ENCODE peak calls at places on chromosomes 16 and 17, in seven cellular contexts. One of them, this sample, is unnamed. For H3K4me1, the result is how much of the 10 kb centered on the place peaks cover.

GRCh38 chr17:75703591-75703990 is 17.7 kb upstream of the ITGB4 start:
- DNase-seq in Peyer's patch: no peak
- DNase-seq in A549: no peak
- DNase-seq in stomach: no peak
- DNase-seq in gastrocnemius medialis: no peak
- DNase-seq in IMR-90: no peak
- DNase-seq in body of pancreas: no peak
- DNase-seq in this sample: no peak

GRCh38 chr17:14859521-14859920 is 405.6 kb downstream of the PMP22 start:
- DNase-seq in Peyer's patch: no peak
- DNase-seq in A549: no peak
- DNase-seq in stomach: no peak
- DNase-seq in gastrocnemius medialis: no peak
- DNase-seq in IMR-90: peak
- DNase-seq in body of pancreas: no peak
- DNase-seq in this sample: no peak

GRCh38 chr17:80866050-80866793 is 125.4 kb upstream of the CHMP6 start:
- DNase-seq in Peyer's patch: peak
- DNase-seq in A549: peak
- DNase-seq in stomach: peak
- DNase-seq in gastrocnemius medialis: no peak
- DNase-seq in IMR-90: peak
- DNase-seq in body of pancreas: peak
- DNase-seq in this sample: no peak

GRCh38 chr16:74455619-74456289 is 34.5 kb upstream of the CLEC18B start:
- DNase-seq in Peyer's patch: no peak
- DNase-seq in A549: no peak
- DNase-seq in stomach: no peak
- DNase-seq in gastrocnemius medialis: no peak
- DNase-seq in IMR-90: peak
- DNase-seq in body of pancreas: no peak
- DNase-seq in this sample: no peak

GRCh38 chr17:1267471-1267947 is 2.7 kb upstream of the BHLHA9 start:
- DNase-seq in Peyer's patch: no peak
- DNase-seq in A549: peak
- DNase-seq in stomach: peak
- DNase-seq in gastrocnemius medialis: peak
- DNase-seq in IMR-90: no peak
- DNase-seq in body of pancreas: peak
- DNase-seq in this sample: peak

GRCh38 chr17:56203430-56203829 is 50.2 kb downstream of the ANKFN1 start:
- DNase-seq in Peyer's patch: no peak
- DNase-seq in A549: peak
- DNase-seq in stomach: no peak
- DNase-seq in gastrocnemius medialis: no peak
- DNase-seq in IMR-90: no peak
- DNase-seq in body of pancreas: no peak
- DNase-seq in this sample: no peak

GRCh38 chr17:34589120-34589965 is 10.0 kb downstream of the TMEM132E start:
- DNase-seq in Peyer's patch: no peak
- DNase-seq in A549: no peak
- DNase-seq in stomach: no peak
- DNase-seq in gastrocnemius medialis: no peak
- DNase-seq in IMR-90: no peak
- DNase-seq in body of pancreas: no peak
- DNase-seq in this sample: no peak

GRCh38 chr16:57757326-57757786 is 21.8 kb downstream of the KATNB1 start:
- DNase-seq in Peyer's patch: peak
- DNase-seq in A549: peak
- DNase-seq in stomach: peak
- DNase-seq in gastrocnemius medialis: peak
- DNase-seq in IMR-90: peak
- DNase-seq in body of pancreas: peak
- DNase-seq in this sample: peak

GRCh38 chr17:6712854-6713129 is 377 bp downstream of the SLC13A5 start:
- DNase-seq in Peyer's patch: no peak
- DNase-seq in A549: no peak
- DNase-seq in stomach: no peak
- DNase-seq in gastrocnemius medialis: no peak
- DNase-seq in IMR-90: no peak
- DNase-seq in body of pancreas: no peak
- DNase-seq in this sample: no peak

GRCh38 chr16:4771646-4772045 is 4.7 kb upstream of the ZNF500 start:
- DNase-seq in Peyer's patch: no peak
- DNase-seq in A549: no peak
- DNase-seq in stomach: no peak
- DNase-seq in gastrocnemius medialis: no peak
- DNase-seq in IMR-90: no peak
- DNase-seq in body of pancreas: no peak
- DNase-seq in this sample: no peak

GRCh38 chr17:66351053-66351452 is 48.6 kb downstream of the PRKCA start:
- DNase-seq in Peyer's patch: no peak
- DNase-seq in A549: no peak
- DNase-seq in stomach: peak
- DNase-seq in gastrocnemius medialis: peak
- DNase-seq in IMR-90: no peak
- DNase-seq in body of pancreas: peak
- DNase-seq in this sample: no peak

GRCh38 chr17:76527430-76528111 is 9.9 kb downstream of the CYGB start:
- DNase-seq in Peyer's patch: peak
- DNase-seq in A549: no peak
- DNase-seq in stomach: peak
- DNase-seq in gastrocnemius medialis: no peak
- DNase-seq in IMR-90: peak
- DNase-seq in body of pancreas: peak
- DNase-seq in this sample: no peak

GRCh38 chr16:10983175-10983558 is 38.8 kb downstream of the CLEC16A start:
- DNase-seq in Peyer's patch: peak
- DNase-seq in A549: no peak
- DNase-seq in stomach: peak
- DNase-seq in gastrocnemius medialis: no peak
- DNase-seq in IMR-90: no peak
- DNase-seq in body of pancreas: no peak
- DNase-seq in this sample: no peak

GRCh38 chr17:33266116-33266515 is 27.0 kb downstream of the ASIC2 start:
- DNase-seq in Peyer's patch: no peak
- DNase-seq in A549: no peak
- DNase-seq in stomach: no peak
- DNase-seq in gastrocnemius medialis: no peak
- DNase-seq in IMR-90: peak
- DNase-seq in body of pancreas: no peak
- DNase-seq in this sample: no peak

GRCh38 chr16:79265701-79266100 is 334.8 kb downstream of the MAF start:
- DNase-seq in Peyer's patch: no peak
- DNase-seq in A549: no peak
- DNase-seq in stomach: no peak
- DNase-seq in gastrocnemius medialis: no peak
- DNase-seq in IMR-90: no peak
- DNase-seq in body of pancreas: no peak
- DNase-seq in this sample: no peak

GRCh38 chr16:79257958-79258490 is 342.5 kb downstream of the MAF start:
- DNase-seq in Peyer's patch: no peak
- DNase-seq in A549: no peak
- DNase-seq in stomach: no peak
- DNase-seq in gastrocnemius medialis: no peak
- DNase-seq in IMR-90: no peak
- DNase-seq in body of pancreas: no peak
- DNase-seq in this sample: no peak

GRCh38 chr16:79261461-79261860 is 339.1 kb downstream of the MAF start:
- DNase-seq in Peyer's patch: no peak
- DNase-seq in A549: peak
- DNase-seq in stomach: peak
- DNase-seq in gastrocnemius medialis: no peak
- DNase-seq in IMR-90: no peak
- DNase-seq in body of pancreas: peak
- DNase-seq in this sample: no peak

GRCh38 chr16:79264237-79265104 is 336.1 kb downstream of the MAF start:
- DNase-seq in Peyer's patch: no peak
- DNase-seq in A549: no peak
- DNase-seq in stomach: no peak
- DNase-seq in gastrocnemius medialis: no peak
- DNase-seq in IMR-90: no peak
- DNase-seq in body of pancreas: peak
- DNase-seq in this sample: no peak

DNA sequence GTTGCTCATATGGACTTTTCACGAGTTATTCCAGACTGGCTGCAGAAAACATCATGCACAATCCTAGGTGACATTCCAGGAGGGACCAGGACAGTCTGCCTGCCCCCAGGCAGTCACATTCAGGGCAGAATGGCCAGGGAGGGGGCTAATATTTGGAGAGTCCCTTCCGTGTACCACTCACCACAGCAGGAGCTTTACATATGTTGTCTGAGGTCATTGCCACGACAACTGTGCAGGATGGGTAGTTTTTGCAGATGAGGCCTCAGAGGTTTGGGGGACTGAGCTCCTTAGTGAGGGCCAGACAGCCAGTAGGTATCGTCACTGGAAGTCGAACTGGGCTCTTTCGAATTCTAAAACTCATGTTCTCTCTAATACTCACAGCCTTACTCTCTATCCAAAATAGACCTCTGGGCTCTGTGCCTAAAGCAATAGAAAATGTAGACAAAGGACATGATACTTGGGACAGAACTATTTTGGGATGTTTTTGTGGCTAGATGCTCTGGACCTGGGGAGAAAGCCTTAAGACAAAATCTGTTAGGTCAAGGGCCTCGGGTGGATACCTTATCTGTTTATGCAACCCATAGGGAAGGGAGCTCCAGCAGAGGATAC is 338.5 kb downstream of the MAF start:
- DNase-seq in Peyer's patch: no peak
- DNase-seq in A549: no peak
- DNase-seq in stomach: no peak
- DNase-seq in gastrocnemius medialis: no peak
- DNase-seq in IMR-90: no peak
- DNase-seq in body of pancreas: no peak
- DNase-seq in this sample: no peak
- TF ChIP-seq CTCF in Peyer's patch: no peak
- TF ChIP-seq CTCF in A549: no peak
- TF ChIP-seq CTCF in stomach: no peak
- TF ChIP-seq CTCF in gastrocnemius medialis: no peak
- TF ChIP-seq CTCF in IMR-90: no peak
- TF ChIP-seq CTCF in body of pancreas: no peak
- TF ChIP-seq CTCF in this sample: no peak

GRCh38 chr16:67779256-67780014 is 26.9 kb downstream of the RANBP10 start:
- DNase-seq in Peyer's patch: no peak
- DNase-seq in A549: no peak
- DNase-seq in stomach: no peak
- DNase-seq in gastrocnemius medialis: no peak
- DNase-seq in IMR-90: no peak
- DNase-seq in body of pancreas: no peak
- DNase-seq in this sample: no peak
- H3K4me1 ChIP-seq in Peyer's patch: under half
- H3K4me1 ChIP-seq in A549: under half
- H3K4me1 ChIP-seq in stomach: under half
- H3K4me1 ChIP-seq in gastrocnemius medialis: under half
- H3K4me1 ChIP-seq in IMR-90: under half
- H3K4me1 ChIP-seq in body of pancreas: under half
- H3K4me1 ChIP-seq in this sample: under half

GRCh38 chr16:1998360-1998835 is 8.6 kb downstream of the SYNGR3 start:
- DNase-seq in Peyer's patch: no peak
- DNase-seq in A549: no peak
- DNase-seq in stomach: no peak
- DNase-seq in gastrocnemius medialis: no peak
- DNase-seq in IMR-90: no peak
- DNase-seq in body of pancreas: no peak
- DNase-seq in this sample: no peak

GRCh38 chr16:2001035-2001434 is 8.6 kb downstream of the ZNF598 start:
- DNase-seq in Peyer's patch: no peak
- DNase-seq in A549: no peak
- DNase-seq in stomach: no peak
- DNase-seq in gastrocnemius medialis: no peak
- DNase-seq in IMR-90: no peak
- DNase-seq in body of pancreas: no peak
- DNase-seq in this sample: no peak

GRCh38 chr16:1999866-2000514 is 9.6 kb downstream of the ZNF598 start:
- DNase-seq in Peyer's patch: no peak
- DNase-seq in A549: no peak
- DNase-seq in stomach: no peak
- DNase-seq in gastrocnemius medialis: no peak
- DNase-seq in IMR-90: no peak
- DNase-seq in body of pancreas: no peak
- DNase-seq in this sample: no peak

GRCh38 chr16:1997591-1998359 is 8.0 kb downstream of the SYNGR3 start:
- DNase-seq in Peyer's patch: no peak
- DNase-seq in A549: no peak
- DNase-seq in stomach: no peak
- DNase-seq in gastrocnemius medialis: no peak
- DNase-seq in IMR-90: peak
- DNase-seq in body of pancreas: no peak
- DNase-seq in this sample: no peak

GRCh38 chr16:1998852-1999801 is 9.4 kb downstream of the SYNGR3 start:
- DNase-seq in Peyer's patch: no peak
- DNase-seq in A549: no peak
- DNase-seq in stomach: no peak
- DNase-seq in gastrocnemius medialis: no peak
- DNase-seq in IMR-90: no peak
- DNase-seq in body of pancreas: no peak
- DNase-seq in this sample: no peak
- TF ChIP-seq POLR2A in Peyer's patch: no peak
- TF ChIP-seq POLR2A in A549: no peak
- TF ChIP-seq POLR2A in stomach: no peak
- TF ChIP-seq POLR2A in gastrocnemius medialis: no peak
- TF ChIP-seq POLR2A in IMR-90: no peak
- TF ChIP-seq POLR2A in body of pancreas: no peak
- TF ChIP-seq POLR2A in this sample: no peak

GRCh38 chr16:66471696-66472393 is 44.8 kb downstream of the BEAN1 start:
- DNase-seq in Peyer's patch: no peak
- DNase-seq in A549: no peak
- DNase-seq in stomach: no peak
- DNase-seq in gastrocnemius medialis: no peak
- DNase-seq in IMR-90: no peak
- DNase-seq in body of pancreas: no peak
- DNase-seq in this sample: peak
- TF ChIP-seq CTCF in Peyer's patch: no peak
- TF ChIP-seq CTCF in A549: no peak
- TF ChIP-seq CTCF in stomach: no peak
- TF ChIP-seq CTCF in gastrocnemius medialis: no peak
- TF ChIP-seq CTCF in IMR-90: no peak
- TF ChIP-seq CTCF in body of pancreas: no peak
- TF ChIP-seq CTCF in this sample: no peak

This sample was measured in suprapubic skin.